ENCODE peak calls at places on chromosomes 7 and 10, in seven cellular contexts. One of them, this sample, is unnamed.

GRCh38 chr10:78478919-78479318 is 445.3 kb downstream of the RPS24 start:
- DNase-seq in spleen: no peak
- DNase-seq in skeletal muscle cell: no peak
- DNase-seq in body of pancreas: no peak
- DNase-seq in right cardiac atrium: no peak
- DNase-seq in AG04449: no peak
- DNase-seq in lower lobe of right lung: no peak
- DNase-seq in this sample: no peak

GRCh38 chr7:101932053-101932452 is 114.6 kb downstream of the CUX1 start:
- DNase-seq in spleen: peak
- DNase-seq in skeletal muscle cell: no peak
- DNase-seq in body of pancreas: no peak
- DNase-seq in right cardiac atrium: no peak
- DNase-seq in AG04449: no peak
- DNase-seq in lower lobe of right lung: no peak
- DNase-seq in this sample: peak

GRCh38 chr7:102916426-102916825 is 3.6 kb downstream of the LRRC17 start:
- DNase-seq in body of pancreas: no peak
- DNase-seq in AG04449: no peak
- DNase-seq in spleen: no peak
- DNase-seq in lower lobe of right lung: no peak
- DNase-seq in right cardiac atrium: no peak
- DNase-seq in skeletal muscle cell: peak
- DNase-seq in this sample: no peak

GRCh38 chr7:75039166-75039565 is 34.4 kb downstream of the RCC1L start:
- DNase-seq in right cardiac atrium: no peak
- DNase-seq in body of pancreas: no peak
- DNase-seq in AG04449: no peak
- DNase-seq in skeletal muscle cell: no peak
- DNase-seq in spleen: no peak
- DNase-seq in lower lobe of right lung: no peak
- DNase-seq in this sample: no peak

GRCh38 chr10:45673074-45673628 is 579 bp upstream of the ZFAND4 start:
- DNase-seq in body of pancreas: peak
- DNase-seq in right cardiac atrium: peak
- DNase-seq in AG04449: no peak
- DNase-seq in spleen: peak
- DNase-seq in lower lobe of right lung: no peak
- DNase-seq in skeletal muscle cell: no peak
- DNase-seq in this sample: peak

GRCh38 chr7:16791895-16792294 is 12.9 kb downstream of the AGR2 start:
- DNase-seq in right cardiac atrium: no peak
- DNase-seq in lower lobe of right lung: no peak
- DNase-seq in skeletal muscle cell: no peak
- DNase-seq in spleen: no peak
- DNase-seq in body of pancreas: no peak
- DNase-seq in AG04449: no peak
- DNase-seq in this sample: peak

GRCh38 chr10:34736976-34737771 is 77.9 kb downstream of the PARD3 start:
- DNase-seq in skeletal muscle cell: no peak
- DNase-seq in spleen: no peak
- DNase-seq in right cardiac atrium: no peak
- DNase-seq in body of pancreas: no peak
- DNase-seq in AG04449: no peak
- DNase-seq in lower lobe of right lung: no peak
- DNase-seq in this sample: no peak

GRCh38 chr10:71816931-71817631 is 34.0 kb downstream of the PSAP start:
- DNase-seq in AG04449: no peak
- DNase-seq in spleen: peak
- DNase-seq in body of pancreas: no peak
- DNase-seq in right cardiac atrium: no peak
- DNase-seq in skeletal muscle cell: no peak
- DNase-seq in lower lobe of right lung: no peak
- DNase-seq in this sample: no peak

GRCh38 chr10:80506189-80506575 is 31.5 kb upstream of the SH2D4B start:
- DNase-seq in skeletal muscle cell: no peak
- DNase-seq in body of pancreas: no peak
- DNase-seq in AG04449: no peak
- DNase-seq in spleen: no peak
- DNase-seq in lower lobe of right lung: no peak
- DNase-seq in right cardiac atrium: peak
- DNase-seq in this sample: no peak

GRCh38 chr10:2106641-2107040 is 369.3 kb upstream of the ADARB2 start:
- DNase-seq in body of pancreas: no peak
- DNase-seq in spleen: no peak
- DNase-seq in AG04449: no peak
- DNase-seq in right cardiac atrium: no peak
- DNase-seq in skeletal muscle cell: no peak
- DNase-seq in lower lobe of right lung: no peak
- DNase-seq in this sample: no peak

GRCh38 chr10:12795723-12796122 is 205.8 kb downstream of the CCDC3 start:
- DNase-seq in body of pancreas: peak
- DNase-seq in skeletal muscle cell: no peak
- DNase-seq in right cardiac atrium: no peak
- DNase-seq in lower lobe of right lung: no peak
- DNase-seq in spleen: no peak
- DNase-seq in AG04449: no peak
- DNase-seq in this sample: no peak

GRCh38 chr10:101725296-101725695 is 30.3 kb upstream of the FBXW4 start:
- DNase-seq in AG04449: no peak
- DNase-seq in spleen: no peak
- DNase-seq in lower lobe of right lung: no peak
- DNase-seq in body of pancreas: no peak
- DNase-seq in skeletal muscle cell: no peak
- DNase-seq in right cardiac atrium: no peak
- DNase-seq in this sample: no peak

GRCh38 chr10:5944389-5945202 is 32.7 kb downstream of the IL15RA start:
- DNase-seq in AG04449: peak
- DNase-seq in lower lobe of right lung: peak
- DNase-seq in body of pancreas: peak
- DNase-seq in right cardiac atrium: peak
- DNase-seq in skeletal muscle cell: peak
- DNase-seq in spleen: no peak
- DNase-seq in this sample: peak

GRCh38 chr7:55360486-55360885 is 4.7 kb upstream of the LANCL2 start:
- DNase-seq in body of pancreas: no peak
- DNase-seq in right cardiac atrium: no peak
- DNase-seq in AG04449: no peak
- DNase-seq in spleen: no peak
- DNase-seq in skeletal muscle cell: peak
- DNase-seq in lower lobe of right lung: no peak
- DNase-seq in this sample: no peak

GRCh38 chr10:125148021-125148439 is 12.3 kb downstream of the CTBP2 start:
- DNase-seq in AG04449: no peak
- DNase-seq in lower lobe of right lung: no peak
- DNase-seq in skeletal muscle cell: no peak
- DNase-seq in right cardiac atrium: peak
- DNase-seq in spleen: no peak
- DNase-seq in body of pancreas: peak
- DNase-seq in this sample: peak

GRCh38 chr10:125149278-125150047 is 10.9 kb downstream of the CTBP2 start:
- DNase-seq in body of pancreas: peak
- DNase-seq in skeletal muscle cell: no peak
- DNase-seq in right cardiac atrium: peak
- DNase-seq in AG04449: peak
- DNase-seq in spleen: no peak
- DNase-seq in lower lobe of right lung: peak
- DNase-seq in this sample: no peak

GRCh38 chr10:125146791-125147604 is 13.4 kb downstream of the CTBP2 start:
- DNase-seq in lower lobe of right lung: no peak
- DNase-seq in right cardiac atrium: no peak
- DNase-seq in spleen: no peak
- DNase-seq in AG04449: no peak
- DNase-seq in skeletal muscle cell: no peak
- DNase-seq in body of pancreas: peak
- DNase-seq in this sample: no peak

GRCh38 chr10:125151170-125151823 is 9.1 kb downstream of the CTBP2 start:
- DNase-seq in right cardiac atrium: peak
- DNase-seq in spleen: no peak
- DNase-seq in body of pancreas: no peak
- DNase-seq in skeletal muscle cell: no peak
- DNase-seq in lower lobe of right lung: peak
- DNase-seq in AG04449: no peak
- DNase-seq in this sample: peak

GRCh38 chr10:125148576-125148975 is 11.8 kb downstream of the CTBP2 start:
- DNase-seq in body of pancreas: no peak
- DNase-seq in lower lobe of right lung: no peak
- DNase-seq in right cardiac atrium: no peak
- DNase-seq in skeletal muscle cell: no peak
- DNase-seq in AG04449: no peak
- DNase-seq in spleen: no peak
- DNase-seq in this sample: no peak
- H3K4me3 ChIP-seq in body of pancreas: no peak
- H3K4me3 ChIP-seq in lower lobe of right lung: no peak
- H3K4me3 ChIP-seq in right cardiac atrium: no peak
- H3K4me3 ChIP-seq in skeletal muscle cell: no peak
- H3K4me3 ChIP-seq in AG04449: no peak
- H3K4me3 ChIP-seq in spleen: no peak
- H3K4me3 ChIP-seq in this sample: no peak

GRCh38 chr10:33179056-33179455 is 155.4 kb downstream of the NRP1 start:
- DNase-seq in spleen: no peak
- DNase-seq in lower lobe of right lung: no peak
- DNase-seq in body of pancreas: no peak
- DNase-seq in right cardiac atrium: no peak
- DNase-seq in skeletal muscle cell: no peak
- DNase-seq in AG04449: no peak
- DNase-seq in this sample: no peak
- H3K4me3 ChIP-seq in spleen: no peak
- H3K4me3 ChIP-seq in lower lobe of right lung: no peak
- H3K4me3 ChIP-seq in body of pancreas: no peak
- H3K4me3 ChIP-seq in right cardiac atrium: no peak
- H3K4me3 ChIP-seq in skeletal muscle cell: no peak
- H3K4me3 ChIP-seq in AG04449: no peak
- H3K4me3 ChIP-seq in this sample: no peak

DNA sequence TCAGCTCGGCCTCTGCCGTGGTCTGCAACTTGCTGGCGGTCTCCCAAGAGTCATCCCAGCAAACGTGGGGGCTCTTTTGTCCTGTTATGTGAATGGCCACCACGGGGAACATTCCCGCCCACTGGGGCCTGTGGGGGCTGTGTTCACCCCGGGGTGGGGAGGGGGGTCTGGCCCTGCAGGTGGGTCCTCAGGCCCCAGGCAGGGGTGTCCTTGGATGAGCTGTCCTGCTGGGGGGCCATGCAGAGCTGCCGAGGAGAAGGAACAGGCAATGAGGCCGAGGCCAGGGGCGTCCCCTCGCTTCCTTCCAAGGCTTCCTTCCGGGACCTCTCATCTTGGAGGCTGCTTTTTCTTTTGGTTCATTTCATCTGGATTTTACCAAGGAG is 24.4 kb upstream of the PITRM1 start:
- DNase-seq in spleen: peak
- DNase-seq in right cardiac atrium: no peak
- DNase-seq in lower lobe of right lung: no peak
- DNase-seq in AG04449: no peak
- DNase-seq in body of pancreas: no peak
- DNase-seq in skeletal muscle cell: no peak
- DNase-seq in this sample: no peak
- H3K4me3 ChIP-seq in spleen: peak
- H3K4me3 ChIP-seq in right cardiac atrium: no peak
- H3K4me3 ChIP-seq in lower lobe of right lung: peak
- H3K4me3 ChIP-seq in AG04449: no peak
- H3K4me3 ChIP-seq in body of pancreas: no peak
- H3K4me3 ChIP-seq in skeletal muscle cell: no peak
- H3K4me3 ChIP-seq in this sample: peak

GRCh38 chr7:135758531-135758932 is 9.9 kb upstream of the FAM180A start:
- DNase-seq in lower lobe of right lung: no peak
- DNase-seq in right cardiac atrium: peak
- DNase-seq in skeletal muscle cell: no peak
- DNase-seq in body of pancreas: no peak
- DNase-seq in AG04449: no peak
- DNase-seq in spleen: no peak
- DNase-seq in this sample: no peak

GRCh38 chr7:135756191-135756590 is 7.6 kb upstream of the FAM180A start:
- DNase-seq in lower lobe of right lung: no peak
- DNase-seq in AG04449: no peak
- DNase-seq in spleen: no peak
- DNase-seq in skeletal muscle cell: no peak
- DNase-seq in right cardiac atrium: no peak
- DNase-seq in body of pancreas: no peak
- DNase-seq in this sample: no peak

GRCh38 chr7:135753616-135754413 is 5.2 kb upstream of the FAM180A start:
- DNase-seq in AG04449: no peak
- DNase-seq in body of pancreas: no peak
- DNase-seq in right cardiac atrium: no peak
- DNase-seq in lower lobe of right lung: no peak
- DNase-seq in spleen: no peak
- DNase-seq in skeletal muscle cell: no peak
- DNase-seq in this sample: no peak

GRCh38 chr7:135757719-135758411 is 9.3 kb upstream of the FAM180A start:
- DNase-seq in spleen: no peak
- DNase-seq in lower lobe of right lung: no peak
- DNase-seq in skeletal muscle cell: no peak
- DNase-seq in body of pancreas: no peak
- DNase-seq in AG04449: no peak
- DNase-seq in right cardiac atrium: no peak
- DNase-seq in this sample: no peak

GRCh38 chr7:135755351-135755753 is 6.7 kb upstream of the FAM180A start:
- DNase-seq in lower lobe of right lung: no peak
- DNase-seq in AG04449: no peak
- DNase-seq in spleen: no peak
- DNase-seq in skeletal muscle cell: no peak
- DNase-seq in body of pancreas: peak
- DNase-seq in right cardiac atrium: no peak
- DNase-seq in this sample: no peak
- H3K4me3 ChIP-seq in lower lobe of right lung: no peak
- H3K4me3 ChIP-seq in AG04449: no peak
- H3K4me3 ChIP-seq in spleen: no peak
- H3K4me3 ChIP-seq in skeletal muscle cell: no peak
- H3K4me3 ChIP-seq in body of pancreas: no peak
- H3K4me3 ChIP-seq in right cardiac atrium: no peak
- H3K4me3 ChIP-seq in this sample: no peak

GRCh38 chr10:15504101-15504840 is 133.2 kb upstream of the FAM171A1 start:
- DNase-seq in AG04449: no peak
- DNase-seq in right cardiac atrium: no peak
- DNase-seq in body of pancreas: no peak
- DNase-seq in skeletal muscle cell: no peak
- DNase-seq in lower lobe of right lung: no peak
- DNase-seq in spleen: no peak
- DNase-seq in this sample: no peak
- H3K4me3 ChIP-seq in AG04449: peak
- H3K4me3 ChIP-seq in right cardiac atrium: no peak
- H3K4me3 ChIP-seq in body of pancreas: no peak
- H3K4me3 ChIP-seq in skeletal muscle cell: peak
- H3K4me3 ChIP-seq in lower lobe of right lung: no peak
- H3K4me3 ChIP-seq in spleen: no peak
- H3K4me3 ChIP-seq in this sample: no peak